ENCODE peak calls at places on chromosomes 12 and 14, in ten cellular contexts. V is adipocyte; J is AG04450; D is AG04449; G is heart right ventricle; R is foreskin fibroblast; M is astrocyte; Q is CD8-positive, alpha-beta memory T cell; Z is colonic mucosa; A is effector memory CD4-positive, alpha-beta T cell. N is an unnamed sample.

GRCh38 chr12:109795023-109795422 is 38.2 kb downstream of the TRPV4 start:
- DNase-seq in R (peak; percentile 45), J (no peak), Z (no peak), A (no peak), M (peak; percentile 30), V (peak; percentile 28), D (no peak), Q (no peak), G (no peak), N (no peak)

GRCh38 chr12:19131020-19131431 is 1.5 kb downstream of the PLEKHA5 start:
- DNase-seq in J (peak; percentile 27), D (no peak), Z (peak; percentile 44), V (peak; percentile 67), A (no peak), R (peak; percentile 35), M (peak; percentile 54), G (peak; percentile 18), Q (no peak), N (no peak)

GRCh38 chr12:130658106-130658505 is 58.0 kb downstream of the RIMBP2 start:
- DNase-seq in A (no peak), D (no peak), Q (no peak), M (no peak), J (no peak), R (no peak), G (no peak), V (no peak), Z (no peak), N (no peak)

GRCh38 chr14:101562659-101563351 is 1.5 kb downstream of the DIO3 start:
- DNase-seq in Q (no peak), D (no peak), G (no peak), R (no peak), V (no peak), A (no peak), J (no peak), Z (no peak), M (no peak), N (peak; percentile 32)

GRCh38 chr14:39023939-39024871 is 78.8 kb downstream of the SEC23A start:
- DNase-seq in R (no peak), D (no peak), M (no peak), A (no peak), J (no peak), Q (no peak), G (no peak), Z (no peak), V (no peak), N (no peak)

GRCh38 chr14:49767473-49768300 is at the start of gene KLHDC2:
- DNase-seq in A (peak; percentile 81), R (peak; percentile 89), Q (peak; percentile 84), V (peak; percentile 96), M (peak; percentile 75), D (no peak), G (peak; percentile 89), Z (peak; percentile 87), J (peak; percentile 67), N (peak; percentile 76)

GRCh38 chr12:109735051-109735521 is 21.5 kb downstream of the FAM222A start:
- DNase-seq in Q (no peak), M (no peak), J (no peak), A (no peak), V (no peak), R (no peak), D (no peak), Z (no peak), G (no peak), N (no peak)

GRCh38 chr12:47302111-47302597 is 222.4 kb upstream of the AMIGO2 start:
- DNase-seq in Q (no peak), V (no peak), A (no peak), Z (no peak), M (no peak), R (no peak), J (no peak), G (no peak), D (no peak), N (no peak)

GRCh38 chr12:122399592-122400373 is 22.7 kb downstream of the CLIP1 start:
- DNase-seq in V (peak; percentile 94), D (peak; percentile 79), Z (peak; percentile 50), M (peak; percentile 90), R (peak; percentile 89), Q (peak; percentile 14), A (peak; percentile 7), J (peak; percentile 75), G (peak; percentile 76), N (peak; percentile 58)

GRCh38 chr12:113334786-113335539 is at the start of gene SLC8B1:
- DNase-seq in Q (peak; percentile 80), V (peak; percentile 95), Z (peak; percentile 94), G (peak; percentile 88), J (peak; percentile 15), M (peak; percentile 33), D (no peak), R (peak; percentile 71), A (peak; percentile 74), N (peak; percentile 50)

GRCh38 chr12:95518976-95519375 is 32.3 kb downstream of the USP44 start:
- DNase-seq in G (no peak), J (no peak), D (no peak), V (no peak), M (no peak), R (no peak), Q (no peak), A (no peak), Z (no peak), N (no peak)

GRCh38 chr12:106211973-106212372 is 35.8 kb downstream of the CKAP4 start:
- DNase-seq in V (no peak), G (no peak), J (no peak), Z (no peak), R (no peak), M (no peak), A (no peak), D (no peak), Q (no peak), N (no peak)

GRCh38 chr14:66638688-66639087 is 130.7 kb downstream of the GPHN start:
- DNase-seq in R (peak; percentile 32), M (peak; percentile 53), A (no peak), Z (no peak), V (peak; percentile 7), D (no peak), Q (no peak), G (no peak), J (no peak), N (no peak)

GRCh38 chr14:88910386-88910785 is 85.9 kb downstream of the TTC8 start:
- DNase-seq in Q (no peak), G (no peak), J (no peak), A (no peak), V (no peak), R (no peak), D (no peak), Z (no peak), M (no peak), N (no peak)
- H3K4me3 ChIP-seq in Q (no peak overlapping the region), G (no peak overlapping the region), J (no peak overlapping the region), A (no peak overlapping the region), V (no peak overlapping the region), R (no peak overlapping the region), D (no peak overlapping the region), Z (no peak overlapping the region), M (no peak overlapping the region), N (no peak overlapping the region)

GRCh38 chr12:26846419-26846818 is 13.4 kb upstream of the ITPR2 start:
- DNase-seq in R (no peak), G (no peak), D (no peak), A (no peak), M (no peak), V (no peak), Z (no peak), J (no peak), Q (no peak), N (peak; percentile 58)
- H3K4me3 ChIP-seq in R (no peak overlapping the region), G (no peak overlapping the region), D (no peak overlapping the region), A (no peak overlapping the region), M (no peak overlapping the region), V (no peak overlapping the region), Z (no peak overlapping the region), J (no peak overlapping the region), Q (no peak overlapping the region), N (peak overlapping the region; percentile 34)

DNA sequence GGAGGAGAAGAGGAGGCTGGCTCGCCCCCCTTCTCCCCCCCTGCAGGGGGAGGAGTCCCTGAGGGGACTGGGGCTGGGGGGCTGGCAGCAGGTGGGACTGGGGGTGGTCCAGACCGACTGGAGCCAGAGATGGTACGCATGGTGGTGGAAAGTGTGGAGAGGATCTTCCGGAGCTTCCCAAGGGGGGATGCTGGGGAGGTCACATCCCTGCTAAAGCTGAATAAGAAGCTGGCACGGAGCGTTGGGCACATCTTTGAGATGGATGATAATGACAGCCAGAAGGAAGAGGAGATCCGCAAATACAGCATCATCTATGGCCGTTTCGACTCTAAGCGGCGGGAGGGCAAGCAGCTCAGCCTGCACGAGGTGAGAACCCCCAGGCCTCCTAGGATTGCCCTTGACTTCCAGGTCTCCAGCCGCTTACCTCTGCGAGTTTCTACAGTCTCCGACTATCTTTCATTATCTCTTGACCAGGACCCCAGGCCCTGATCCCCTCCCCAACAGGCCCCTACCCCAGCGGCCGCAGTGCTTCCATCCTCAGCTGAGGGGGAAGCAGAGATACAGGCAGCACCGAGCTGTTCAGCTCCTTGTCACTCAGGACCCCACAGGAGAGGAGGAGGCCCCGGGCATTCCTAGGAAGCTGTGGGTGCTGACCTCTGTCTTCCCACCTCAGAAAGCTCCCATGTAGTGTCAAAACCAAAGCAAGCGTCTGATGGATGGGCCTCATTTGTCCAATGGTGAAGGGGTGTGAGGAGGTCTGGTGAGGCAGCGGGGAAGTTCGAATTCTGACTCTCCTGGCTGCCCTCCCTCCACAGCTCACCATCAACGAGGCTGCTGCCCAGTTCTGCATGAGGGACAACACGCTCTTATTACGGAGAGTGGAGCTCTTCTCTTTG is 3.0 kb downstream of the NAB2 start:
- DNase-seq in M (no peak), Q (no peak), Z (no peak), V (no peak), A (no peak), G (no peak), J (no peak), R (no peak), D (no peak), N (no peak)
- H3K4me3 ChIP-seq in M (no peak overlapping the region), Q (no peak overlapping the region), Z (no peak overlapping the region), V (peak overlapping the region; percentile 94), A (no peak overlapping the region), G (no peak overlapping the region), J (peak overlapping the region; percentile 74), R (peak overlapping the region; percentile 89), D (peak overlapping the region; percentile 91), N (no peak overlapping the region)

GRCh38 chr12:124543052-124543590 is 24.3 kb downstream of the NCOR2 start:
- DNase-seq in G (no peak), R (no peak), V (no peak), M (no peak), D (no peak), J (no peak), A (no peak), Q (no peak), Z (no peak), N (no peak)

GRCh38 chr12:124543591-124544310 is 23.7 kb downstream of the NCOR2 start:
- DNase-seq in A (no peak), Q (no peak), R (no peak), M (peak; percentile 52), G (no peak), Z (no peak), V (no peak), D (no peak), J (no peak), N (no peak)

GRCh38 chr12:124545508-124546418 is 21.6 kb downstream of the NCOR2 start:
- DNase-seq in R (no peak), M (peak; percentile 88), Q (no peak), J (no peak), D (no peak), G (no peak), A (no peak), Z (no peak), V (no peak), N (no peak)

GRCh38 chr12:124544983-124545382 is 22.4 kb downstream of the NCOR2 start:
- DNase-seq in R (no peak), V (no peak), Q (no peak), D (no peak), J (no peak), G (no peak), A (no peak), Z (no peak), M (no peak), N (no peak)

GRCh38 chr12:124544311-124544970 is 23.0 kb downstream of the NCOR2 start:
- DNase-seq in J (no peak), Q (no peak), R (no peak), M (no peak), G (no peak), Z (no peak), V (no peak), A (no peak), D (no peak), N (no peak)
- H3K4me3 ChIP-seq in J (no peak overlapping the region), Q (no peak overlapping the region), R (no peak overlapping the region), M (no peak overlapping the region), G (no peak overlapping the region), Z (no peak overlapping the region), V (no peak overlapping the region), A (no peak overlapping the region), D (no peak overlapping the region), N (no peak overlapping the region)

N was measured in Jurkat, Clone E6-1.